ENCODE peak calls at places on chromosomes 1 and 21, in five cellular contexts. V is fibroblast of pulmonary artery, T is breast epithelium, X is tibial nerve, S is esophagus muscularis mucosa. O is an unnamed sample.
A peak's percentile ranks its signal among the peaks of the same experiment; 100 is the strongest.

GRCh38 chr1:183349201-183349711 is 68.9 kb downstream of the NMNAT2 start:
- DNase-seq in V (peak; percentile 46), T (no peak), X (no peak), S (no peak), O (peak; percentile 31)

GRCh38 chr1:236400061-236400638 is 6.1 kb downstream of the EDARADD start:
- DNase-seq in V (no peak), T (no peak), X (no peak), S (no peak), O (no peak)

GRCh38 chr1:212457740-212458338 is 25.1 kb downstream of the NENF start:
- DNase-seq in V (peak; percentile 63), T (no peak), X (no peak), S (no peak), O (no peak)

GRCh38 chr1:198595765-198596164 is 43.1 kb upstream of the PTPRC start:
- DNase-seq in V (no peak), T (no peak), X (no peak), S (no peak), O (no peak)

GRCh38 chr1:174003867-174004266 is 18.3 kb downstream of the RC3H1 start:
- DNase-seq in V (no peak), T (no peak), X (no peak), S (no peak), O (no peak)

GRCh38 chr1:202952818-202953217 is 5.3 kb downstream of the ADIPOR1 start:
- DNase-seq in V (peak; percentile 95), T (no peak), X (peak; percentile 23), S (no peak), O (no peak)

GRCh38 chr1:170929412-170929834 is 5.9 kb upstream of the MROH9 start:
- DNase-seq in V (peak; percentile 40), T (no peak), X (no peak), S (no peak), O (no peak)

GRCh38 chr1:156948708-156949107 is 28.3 kb downstream of the LRRC71 start:
- DNase-seq in V (no peak), T (no peak), X (no peak), S (no peak), O (no peak)

GRCh38 chr1:117368116-117369108 is 1.2 kb downstream of the MAN1A2 start:
- DNase-seq in V (no peak), T (no peak), X (no peak), S (no peak), O (no peak)

GRCh38 chr1:109500886-109501285 is 7.0 kb downstream of the CYB561D1 start:
- DNase-seq in V (peak; percentile 35), T (no peak), X (no peak), S (no peak), O (peak; percentile 90)

GRCh38 chr1:66156144-66156543 is 363.4 kb downstream of the PDE4B start:
- DNase-seq in V (no peak), T (no peak), X (no peak), S (no peak), O (no peak)

GRCh38 chr1:46487818-46488218 is 1.8 kb upstream of the DMBX1 start:
- DNase-seq in V (peak; percentile 25), T (no peak), X (no peak), S (no peak), O (no peak)

GRCh38 chr1:244755673-244756072 is 79.8 kb upstream of the COX20 start:
- DNase-seq in V (no peak), T (no peak), X (no peak), S (no peak), O (no peak)

GRCh38 chr1:207032528-207033017 is at the start of gene C1orf116:
- DNase-seq in V (no peak), T (no peak), X (no peak), S (no peak), O (no peak)

GRCh38 chr1:87473203-87473661 is 144.6 kb downstream of the LMO4 start:
- DNase-seq in V (peak; percentile 18), T (no peak), X (no peak), S (no peak), O (no peak)

GRCh38 chr1:224828691-224829090 is 100.8 kb upstream of the DNAH14 start:
- DNase-seq in V (no peak), T (no peak), X (no peak), S (no peak), O (peak; percentile 5)

GRCh38 chr1:56532359-56532696 is 47.0 kb downstream of the PLPP3 start:
- DNase-seq in V (no peak), T (no peak), X (no peak), S (no peak), O (peak; percentile 9)

GRCh38 chr1:172429324-172430127 is 9.0 kb downstream of the C1orf105 start:
- DNase-seq in V (peak; percentile 87), T (no peak), X (no peak), S (no peak), O (no peak)

GRCh38 chr1:221887091-221887746 is 145.3 kb upstream of the DUSP10 start:
- DNase-seq in V (peak; percentile 65), T (peak; percentile 80), X (peak; percentile 35), S (peak; percentile 91), O (peak; percentile 67)

GRCh38 chr1:41804176-41804575 is 114.5 kb downstream of the HIVEP3 start:
- DNase-seq in V (no peak), T (no peak), X (no peak), S (no peak), O (no peak)

GRCh38 chr1:55927934-55928333 is 651.4 kb downstream of the PLPP3 start:
- DNase-seq in V (peak; percentile 24), T (no peak), X (no peak), S (no peak), O (no peak)

GRCh38 chr1:179141592-179142244 is 59.8 kb downstream of the TOR3A start:
- DNase-seq in V (peak; percentile 83), T (no peak), X (no peak), S (no peak), O (peak; percentile 53)

GRCh38 chr1:35574655-35575400 is 1.7 kb downstream of the TFAP2E start:
- DNase-seq in V (no peak), T (peak; percentile 37), X (no peak), S (no peak), O (no peak)

GRCh38 chr1:93716974-93717373 is 35.3 kb upstream of the BCAR3 start:
- DNase-seq in V (no peak), T (no peak), X (no peak), S (no peak), O (no peak)

GRCh38 chr1:186225089-186225488 is 150.0 kb downstream of the TPR start:
- DNase-seq in V (peak; percentile 27), T (no peak), X (no peak), S (no peak), O (no peak)

GRCh38 chr1:42747125-42747524 is 7.1 kb upstream of the CLDN19 start:
- DNase-seq in V (peak; percentile 36), T (no peak), X (peak; percentile 19), S (no peak), O (no peak)

GRCh38 chr1:3955196-3955772 is 55.2 kb upstream of the C1orf174 start:
- DNase-seq in V (no peak), T (no peak), X (no peak), S (no peak), O (no peak)

GRCh38 chr1:204959374-204959773 is 83.6 kb upstream of the CNTN2 start:
- DNase-seq in V (no peak), T (no peak), X (no peak), S (no peak), O (no peak)

GRCh38 chr21:26032263-26032662 is 138.3 kb downstream of the APP start:
- DNase-seq in V (no peak), T (no peak), X (no peak), S (no peak), O (no peak)

DNA sequence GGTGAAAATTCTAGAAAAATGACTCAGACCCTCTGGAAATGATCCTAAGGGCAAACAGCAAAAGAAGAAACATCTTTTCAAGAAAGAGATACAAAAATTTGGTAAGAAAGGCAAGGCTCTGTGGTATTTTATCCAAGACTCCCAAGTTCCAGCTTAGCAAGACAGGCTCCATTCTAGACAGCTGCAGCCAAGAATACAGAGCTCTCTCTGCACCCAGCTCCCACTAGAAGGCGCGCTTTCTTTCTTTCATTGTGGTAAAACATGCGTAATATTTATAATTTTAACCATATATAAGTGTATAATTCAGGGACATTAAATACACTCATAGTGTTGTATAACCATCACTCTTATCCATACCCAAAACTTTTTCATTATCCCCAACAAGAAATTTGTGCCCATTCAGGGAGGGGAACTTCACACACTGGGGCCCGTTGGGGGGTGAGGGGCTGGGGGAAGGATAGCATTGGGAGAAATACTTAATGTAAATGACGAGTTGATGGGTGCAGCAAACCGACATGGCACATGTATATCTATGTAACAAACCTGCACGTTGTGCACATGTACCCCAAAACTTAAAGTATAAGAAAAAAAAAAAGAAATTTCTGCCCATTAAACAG is 2.2 kb upstream of the HFM1 start:
- DNase-seq in V (peak; percentile 28), T (no peak), X (no peak), S (no peak), O (no peak)
- TF ChIP-seq CTCF in V (peak; percentile 55), T (no peak), X (no peak), S (no peak), O (no peak)

DNA sequence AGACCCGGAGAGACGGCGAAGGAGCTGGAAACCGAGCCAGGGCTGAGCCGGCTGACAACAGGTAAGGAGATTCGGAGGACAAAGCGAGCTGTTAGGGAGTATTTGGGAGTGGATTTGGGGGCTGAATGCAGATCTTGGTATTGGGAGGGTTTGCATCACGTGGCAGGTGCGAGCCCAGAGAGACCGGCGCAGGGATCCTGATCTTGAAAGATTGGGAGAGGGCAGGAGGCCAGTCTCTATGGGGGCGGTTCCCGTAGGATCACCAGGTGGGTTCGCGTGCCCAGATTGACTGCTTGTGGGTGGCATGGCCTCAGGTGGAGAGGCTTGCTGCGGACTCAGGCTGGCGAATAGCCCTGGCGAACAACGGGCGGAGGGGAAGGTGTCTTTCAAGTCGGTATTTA is 204 bp downstream of the CIART start:
- DNase-seq in V (no peak), T (peak; percentile 56), X (peak; percentile 46), S (no peak), O (no peak)
- H3K4me3 ChIP-seq in V (peak overlapping the region; percentile 60), T (peak overlapping the region; percentile 59), X (peak overlapping the region; percentile 52), S (peak overlapping the region; percentile 72), O (peak overlapping the region; percentile 91)

DNA sequence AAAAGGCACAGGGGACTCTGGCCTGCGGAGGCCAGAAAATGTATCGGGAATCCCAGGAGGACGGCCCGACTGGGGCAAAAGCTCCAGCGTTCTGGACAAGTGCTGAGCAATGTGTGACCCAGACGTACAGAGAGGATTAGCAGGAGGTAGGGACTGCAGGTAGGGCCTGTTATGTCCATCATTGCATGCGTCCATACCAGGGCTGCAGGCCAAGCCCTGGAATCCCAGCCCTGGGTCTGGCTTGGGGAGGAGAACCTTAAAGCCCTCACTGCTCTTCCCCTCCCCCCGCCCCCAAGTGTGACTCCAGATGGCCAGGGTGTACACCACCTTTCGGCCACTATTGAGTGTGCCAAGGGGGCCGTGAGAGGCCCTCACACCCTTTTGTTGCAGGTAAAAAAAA is 2.0 kb downstream of the RNF207 start:
- DNase-seq in V (no peak), T (no peak), X (no peak), S (no peak), O (no peak)
- TF ChIP-seq CTCF in V (no peak), T (no peak), X (no peak), S (no peak), O (no peak)

GRCh38 chr1:40630488-40631223 is 34.8 kb downstream of the RIMS3 start:
- DNase-seq in V (peak; percentile 49), T (no peak), X (no peak), S (no peak), O (no peak)

GRCh38 chr1:40626383-40626770 is 39.1 kb downstream of the RIMS3 start:
- DNase-seq in V (no peak), T (no peak), X (no peak), S (no peak), O (no peak)

GRCh38 chr1:40628903-40629292 is 36.6 kb downstream of the RIMS3 start:
- DNase-seq in V (no peak), T (no peak), X (no peak), S (no peak), O (no peak)

GRCh38 chr1:40625476-40626382 is 39.8 kb downstream of the RIMS3 start:
- DNase-seq in V (peak; percentile 27), T (no peak), X (no peak), S (no peak), O (no peak)

GRCh38 chr1:40627987-40628902 is 37.2 kb downstream of the RIMS3 start:
- DNase-seq in V (no peak), T (no peak), X (no peak), S (no peak), O (no peak)
- H3K4me3 ChIP-seq in V (no peak overlapping the region), T (no peak overlapping the region), X (no peak overlapping the region), S (no peak overlapping the region), O (no peak overlapping the region)